ENCODE peak calls at places on chromosomes 1 and 21, in six cellular contexts. Y, F, W, M, S and L are unnamed samples.

GRCh38 chr1:205543351-205544305 is 39.2 kb downstream of the CDK18 start:
- DNase-seq in Y (peak; percentile 51), F (peak; percentile 87), W (peak; percentile 53), M (peak; percentile 82), S (peak; percentile 75), L (no peak)

GRCh38 chr1:6253380-6253779 is 7.5 kb downstream of the GPR153 start:
- DNase-seq in Y (no peak), F (no peak), W (no peak), M (no peak), S (no peak), L (no peak)

GRCh38 chr1:207027221-207027777 is 5.3 kb downstream of the C1orf116 start:
- DNase-seq in Y (no peak), F (no peak), W (no peak), M (peak; percentile 87), S (no peak), L (no peak)

GRCh38 chr1:26409191-26409751 is 1.3 kb upstream of the LIN28A start:
- DNase-seq in Y (no peak), F (no peak), W (no peak), M (no peak), S (no peak), L (peak; percentile 90)

GRCh38 chr1:45340816-45341215 is 576 bp upstream of the MUTYH start:
- DNase-seq in Y (peak; percentile 65), F (no peak), W (no peak), M (no peak), S (no peak), L (no peak)

GRCh38 chr1:42847111-42847580 is 733 bp downstream of the ZNF691 start:
- DNase-seq in Y (no peak), F (no peak), W (no peak), M (no peak), S (no peak), L (no peak)

GRCh38 chr1:46288485-46289133 is 14.8 kb downstream of the LRRC41 start:
- DNase-seq in Y (no peak), F (peak; percentile 28), W (no peak), M (no peak), S (no peak), L (no peak)

GRCh38 chr1:940121-941026 is 16.7 kb downstream of the SAMD11 start:
- DNase-seq in Y (peak; percentile 90), F (peak; percentile 59), W (no peak), M (peak; percentile 79), S (peak; percentile 90), L (peak; percentile 71)

GRCh38 chr1:46190539-46190938 is 7.7 kb downstream of the POMGNT1 start:
- DNase-seq in Y (no peak), F (no peak), W (no peak), M (no peak), S (no peak), L (no peak)

GRCh38 chr1:1298861-1299685 is 8.7 kb downstream of the ACAP3 start:
- DNase-seq in Y (no peak), F (no peak), W (no peak), M (no peak), S (no peak), L (peak; percentile 96)

GRCh38 chr1:213927897-213928296 is 59.9 kb upstream of the PROX1 start:
- DNase-seq in Y (no peak), F (no peak), W (no peak), M (no peak), S (no peak), L (no peak)

GRCh38 chr1:184664042-184664659 is 90.5 kb downstream of the EDEM3 start:
- DNase-seq in Y (peak; percentile 78), F (peak; percentile 64), W (peak; percentile 8), M (peak; percentile 85), S (peak; percentile 84), L (peak; percentile 88)

GRCh38 chr21:33655591-33656221 is 13.4 kb downstream of the ITSN1 start:
- DNase-seq in Y (peak; percentile 34), F (peak; percentile 65), W (no peak), M (peak; percentile 66), S (no peak), L (no peak)

GRCh38 chr1:226572325-226572726 is 23.8 kb downstream of the STUM start:
- DNase-seq in Y (no peak), F (no peak), W (no peak), M (no peak), S (no peak), L (no peak)

GRCh38 chr1:108009603-108010195 is 44.7 kb upstream of the VAV3 start:
- DNase-seq in Y (no peak), F (peak; percentile 80), W (peak; percentile 33), M (no peak), S (no peak), L (no peak)

GRCh38 chr1:11147371-11147770 is 41.8 kb upstream of the ANGPTL7 start:
- DNase-seq in Y (no peak), F (no peak), W (no peak), M (no peak), S (no peak), L (no peak)

GRCh38 chr1:203296456-203297073 is 8.8 kb upstream of the BTG2 start:
- DNase-seq in Y (no peak), F (peak; percentile 48), W (no peak), M (no peak), S (no peak), L (no peak)

GRCh38 chr21:16028163-16028562 is 298.4 kb downstream of the USP25 start:
- DNase-seq in Y (no peak), F (no peak), W (no peak), M (no peak), S (no peak), L (no peak)
- TF ChIP-seq CTCF in Y (no peak), F (no peak), W (no peak), M (no peak), S (no peak), L (no peak)

DNA sequence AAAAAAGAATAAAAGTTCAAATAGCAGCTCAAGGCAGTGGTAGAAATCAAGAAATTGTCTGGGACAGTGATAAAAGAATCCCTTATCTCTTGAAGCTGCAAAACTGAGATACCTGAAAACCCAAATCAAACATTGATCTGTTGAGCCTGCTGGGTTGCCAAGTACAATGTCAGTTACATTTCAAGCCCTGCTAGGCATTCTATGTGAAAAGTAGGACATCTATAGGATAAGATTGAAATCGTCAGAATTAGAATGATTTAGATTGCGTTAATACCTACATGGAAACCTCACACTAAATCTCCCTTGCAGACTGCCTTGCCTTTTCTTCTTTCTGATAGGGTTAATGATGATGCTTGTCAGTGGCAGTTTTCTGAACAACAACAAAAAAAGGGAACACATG is 1684.4 kb upstream of the B3GALT2 start:
- DNase-seq in Y (no peak), F (no peak), W (no peak), M (no peak), S (no peak), L (no peak)
- TF ChIP-seq CTCF in Y (no peak), F (no peak), W (no peak), M (no peak), S (no peak), L (no peak)

DNA sequence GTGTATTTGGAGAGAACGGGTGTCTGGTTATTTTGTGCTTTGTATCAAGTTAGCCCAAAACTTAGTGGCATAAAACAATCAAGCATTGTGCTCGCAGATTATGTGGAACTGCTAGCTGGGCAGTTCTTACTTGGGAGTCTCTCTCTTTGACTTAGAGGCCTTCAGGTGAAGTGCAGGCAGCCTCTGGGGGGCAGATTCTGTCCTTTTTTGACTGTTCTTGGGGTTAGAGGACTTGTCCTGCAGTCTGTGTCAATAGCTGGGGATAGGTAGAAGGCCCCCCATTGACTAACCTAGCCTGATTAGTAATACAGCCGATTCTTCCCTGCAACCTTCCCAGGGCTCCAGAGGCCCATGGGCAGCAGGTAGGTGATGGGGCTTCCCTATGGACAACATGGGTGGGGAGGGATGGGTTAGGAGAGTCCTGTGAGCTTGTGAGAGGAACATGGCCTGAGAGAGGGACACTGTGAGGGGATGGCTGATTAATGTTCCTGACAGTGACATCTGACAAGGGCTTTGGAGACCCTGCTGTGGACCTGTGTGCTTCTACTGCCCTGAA is 37.2 kb upstream of the ACOT11 start:
- DNase-seq in Y (no peak), F (no peak), W (no peak), M (no peak), S (no peak), L (no peak)
- TF ChIP-seq CTCF in Y (peak; percentile 27), F (no peak), W (no peak), M (no peak), S (no peak), L (no peak)

DNA sequence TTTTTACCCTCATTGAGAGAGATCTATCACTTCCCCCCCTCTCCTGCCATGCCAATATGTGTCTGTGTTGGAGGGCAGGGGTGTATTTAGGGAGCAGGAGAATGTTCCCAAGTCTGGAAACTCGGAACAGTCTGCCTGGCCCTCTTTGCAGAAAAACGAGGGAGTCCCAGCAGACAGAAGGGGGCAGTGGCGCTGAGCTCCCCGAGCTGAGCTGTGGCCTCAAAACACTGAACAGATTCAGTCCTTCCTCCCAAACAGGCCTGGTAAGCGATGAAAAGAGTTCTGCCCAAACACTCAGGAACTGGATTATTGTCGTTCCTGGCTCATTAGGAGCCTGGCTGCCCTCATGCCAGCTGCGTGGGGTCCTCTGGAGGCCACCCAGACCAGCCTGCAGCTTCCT is 981 bp downstream of the CLDN14 start:
- DNase-seq in Y (no peak), F (no peak), W (no peak), M (no peak), S (no peak), L (peak; percentile 35)
- TF ChIP-seq CTCF in Y (no peak), F (no peak), W (peak; percentile 40), M (no peak), S (no peak), L (no peak)